ENCODE peak calls at places on chromosomes 7 and 10, in eight cellular contexts. One of them, this sample, is unnamed.

GRCh38 chr7:149622444-149623210 is 125.0 kb upstream of the ZNF746 start:
- DNase-seq in stimulated activated CD8-positive, alpha-beta memory T cell treated with anti-CD3 and anti-CD28 coated beads, Interleukin-12 subunit alpha, Interleukin-12 subunit beta, amount 100 ng/mL, for 4 hours: no peak
- DNase-seq in HuH-7: no peak
- DNase-seq in fibroblast of the conjunctiva: no peak
- DNase-seq in activated CD8-positive, alpha-beta T cell treated with anti-CD3 and anti-CD28 coated beads for 36 hours: no peak
- DNase-seq in HT1080: no peak
- DNase-seq in IMR-90: no peak
- DNase-seq in aorta: no peak
- DNase-seq in this sample: no peak

GRCh38 chr10:88555190-88555894 is 27.8 kb downstream of the RNLS start:
- DNase-seq in stimulated activated CD8-positive, alpha-beta memory T cell treated with anti-CD3 and anti-CD28 coated beads, Interleukin-12 subunit alpha, Interleukin-12 subunit beta, amount 100 ng/mL, for 4 hours: no peak
- DNase-seq in HuH-7: no peak
- DNase-seq in fibroblast of the conjunctiva: no peak
- DNase-seq in activated CD8-positive, alpha-beta T cell treated with anti-CD3 and anti-CD28 coated beads for 36 hours: no peak
- DNase-seq in HT1080: no peak
- DNase-seq in IMR-90: no peak
- DNase-seq in aorta: no peak
- DNase-seq in this sample: no peak

GRCh38 chr10:85645097-85645496 is 721.5 kb downstream of the GRID1 start:
- DNase-seq in stimulated activated CD8-positive, alpha-beta memory T cell treated with anti-CD3 and anti-CD28 coated beads, Interleukin-12 subunit alpha, Interleukin-12 subunit beta, amount 100 ng/mL, for 4 hours: no peak
- DNase-seq in HuH-7: no peak
- DNase-seq in fibroblast of the conjunctiva: no peak
- DNase-seq in activated CD8-positive, alpha-beta T cell treated with anti-CD3 and anti-CD28 coated beads for 36 hours: no peak
- DNase-seq in HT1080: peak; percentile 29
- DNase-seq in IMR-90: no peak
- DNase-seq in aorta: no peak
- DNase-seq in this sample: no peak

GRCh38 chr10:2928219-2928840 is 139.0 kb upstream of the PFKP start:
- DNase-seq in stimulated activated CD8-positive, alpha-beta memory T cell treated with anti-CD3 and anti-CD28 coated beads, Interleukin-12 subunit alpha, Interleukin-12 subunit beta, amount 100 ng/mL, for 4 hours: no peak
- DNase-seq in HuH-7: peak; percentile 86
- DNase-seq in fibroblast of the conjunctiva: peak; percentile 24
- DNase-seq in activated CD8-positive, alpha-beta T cell treated with anti-CD3 and anti-CD28 coated beads for 36 hours: peak; percentile 86
- DNase-seq in HT1080: peak; percentile 53
- DNase-seq in IMR-90: peak; percentile 64
- DNase-seq in aorta: peak; percentile 72
- DNase-seq in this sample: peak; percentile 78

GRCh38 chr7:139703468-139704307 is 74.1 kb downstream of the HIPK2 start:
- DNase-seq in stimulated activated CD8-positive, alpha-beta memory T cell treated with anti-CD3 and anti-CD28 coated beads, Interleukin-12 subunit alpha, Interleukin-12 subunit beta, amount 100 ng/mL, for 4 hours: no peak
- DNase-seq in HuH-7: no peak
- DNase-seq in fibroblast of the conjunctiva: no peak
- DNase-seq in activated CD8-positive, alpha-beta T cell treated with anti-CD3 and anti-CD28 coated beads for 36 hours: no peak
- DNase-seq in HT1080: no peak
- DNase-seq in IMR-90: no peak
- DNase-seq in aorta: no peak
- DNase-seq in this sample: no peak

GRCh38 chr10:73501651-73502050 is 5.8 kb upstream of the PPP3CB start:
- DNase-seq in stimulated activated CD8-positive, alpha-beta memory T cell treated with anti-CD3 and anti-CD28 coated beads, Interleukin-12 subunit alpha, Interleukin-12 subunit beta, amount 100 ng/mL, for 4 hours: no peak
- DNase-seq in HuH-7: no peak
- DNase-seq in fibroblast of the conjunctiva: no peak
- DNase-seq in activated CD8-positive, alpha-beta T cell treated with anti-CD3 and anti-CD28 coated beads for 36 hours: no peak
- DNase-seq in HT1080: no peak
- DNase-seq in IMR-90: peak; percentile 20
- DNase-seq in aorta: no peak
- DNase-seq in this sample: no peak

GRCh38 chr7:112782498-112782897 is 7.7 kb downstream of the TMEM168 start:
- DNase-seq in stimulated activated CD8-positive, alpha-beta memory T cell treated with anti-CD3 and anti-CD28 coated beads, Interleukin-12 subunit alpha, Interleukin-12 subunit beta, amount 100 ng/mL, for 4 hours: no peak
- DNase-seq in HuH-7: no peak
- DNase-seq in fibroblast of the conjunctiva: no peak
- DNase-seq in activated CD8-positive, alpha-beta T cell treated with anti-CD3 and anti-CD28 coated beads for 36 hours: peak; percentile 7
- DNase-seq in HT1080: no peak
- DNase-seq in IMR-90: no peak
- DNase-seq in aorta: no peak
- DNase-seq in this sample: no peak

GRCh38 chr10:114188876-114189275 is 9.7 kb downstream of the TDRD1 start:
- DNase-seq in stimulated activated CD8-positive, alpha-beta memory T cell treated with anti-CD3 and anti-CD28 coated beads, Interleukin-12 subunit alpha, Interleukin-12 subunit beta, amount 100 ng/mL, for 4 hours: no peak
- DNase-seq in HuH-7: no peak
- DNase-seq in fibroblast of the conjunctiva: no peak
- DNase-seq in activated CD8-positive, alpha-beta T cell treated with anti-CD3 and anti-CD28 coated beads for 36 hours: no peak
- DNase-seq in HT1080: no peak
- DNase-seq in IMR-90: no peak
- DNase-seq in aorta: no peak
- DNase-seq in this sample: no peak

GRCh38 chr10:99654791-99655190 is 4.5 kb upstream of the ENTPD7 start:
- DNase-seq in stimulated activated CD8-positive, alpha-beta memory T cell treated with anti-CD3 and anti-CD28 coated beads, Interleukin-12 subunit alpha, Interleukin-12 subunit beta, amount 100 ng/mL, for 4 hours: no peak
- DNase-seq in HuH-7: no peak
- DNase-seq in fibroblast of the conjunctiva: no peak
- DNase-seq in activated CD8-positive, alpha-beta T cell treated with anti-CD3 and anti-CD28 coated beads for 36 hours: no peak
- DNase-seq in HT1080: no peak
- DNase-seq in IMR-90: no peak
- DNase-seq in aorta: no peak
- DNase-seq in this sample: no peak

GRCh38 chr7:25405736-25406135 is 177.4 kb upstream of the NPVF start:
- DNase-seq in stimulated activated CD8-positive, alpha-beta memory T cell treated with anti-CD3 and anti-CD28 coated beads, Interleukin-12 subunit alpha, Interleukin-12 subunit beta, amount 100 ng/mL, for 4 hours: no peak
- DNase-seq in HuH-7: no peak
- DNase-seq in fibroblast of the conjunctiva: no peak
- DNase-seq in activated CD8-positive, alpha-beta T cell treated with anti-CD3 and anti-CD28 coated beads for 36 hours: no peak
- DNase-seq in HT1080: no peak
- DNase-seq in IMR-90: no peak
- DNase-seq in aorta: no peak
- DNase-seq in this sample: no peak

GRCh38 chr7:32093415-32094408 is 23.5 kb upstream of the PDE1C start:
- DNase-seq in stimulated activated CD8-positive, alpha-beta memory T cell treated with anti-CD3 and anti-CD28 coated beads, Interleukin-12 subunit alpha, Interleukin-12 subunit beta, amount 100 ng/mL, for 4 hours: no peak
- DNase-seq in HuH-7: no peak
- DNase-seq in fibroblast of the conjunctiva: peak; percentile 14
- DNase-seq in activated CD8-positive, alpha-beta T cell treated with anti-CD3 and anti-CD28 coated beads for 36 hours: no peak
- DNase-seq in HT1080: peak; percentile 84
- DNase-seq in IMR-90: peak; percentile 82
- DNase-seq in aorta: peak; percentile 74
- DNase-seq in this sample: no peak

GRCh38 chr7:157693521-157694388 is 357.0 kb downstream of the DNAJB6 start:
- DNase-seq in stimulated activated CD8-positive, alpha-beta memory T cell treated with anti-CD3 and anti-CD28 coated beads, Interleukin-12 subunit alpha, Interleukin-12 subunit beta, amount 100 ng/mL, for 4 hours: no peak
- DNase-seq in HuH-7: no peak
- DNase-seq in fibroblast of the conjunctiva: no peak
- DNase-seq in activated CD8-positive, alpha-beta T cell treated with anti-CD3 and anti-CD28 coated beads for 36 hours: no peak
- DNase-seq in HT1080: no peak
- DNase-seq in IMR-90: no peak
- DNase-seq in aorta: no peak
- DNase-seq in this sample: no peak

GRCh38 chr7:49805686-49806085 is 32.2 kb downstream of the VWC2 start:
- DNase-seq in stimulated activated CD8-positive, alpha-beta memory T cell treated with anti-CD3 and anti-CD28 coated beads, Interleukin-12 subunit alpha, Interleukin-12 subunit beta, amount 100 ng/mL, for 4 hours: no peak
- DNase-seq in HuH-7: no peak
- DNase-seq in fibroblast of the conjunctiva: no peak
- DNase-seq in activated CD8-positive, alpha-beta T cell treated with anti-CD3 and anti-CD28 coated beads for 36 hours: no peak
- DNase-seq in HT1080: no peak
- DNase-seq in IMR-90: no peak
- DNase-seq in aorta: no peak
- DNase-seq in this sample: no peak

GRCh38 chr7:27182861-27183681 is 2.0 kb downstream of the HOXA11 start:
- DNase-seq in stimulated activated CD8-positive, alpha-beta memory T cell treated with anti-CD3 and anti-CD28 coated beads, Interleukin-12 subunit alpha, Interleukin-12 subunit beta, amount 100 ng/mL, for 4 hours: no peak
- DNase-seq in HuH-7: no peak
- DNase-seq in fibroblast of the conjunctiva: no peak
- DNase-seq in activated CD8-positive, alpha-beta T cell treated with anti-CD3 and anti-CD28 coated beads for 36 hours: no peak
- DNase-seq in HT1080: no peak
- DNase-seq in IMR-90: no peak
- DNase-seq in aorta: no peak
- DNase-seq in this sample: no peak

GRCh38 chr10:110305767-110306451 is 1.2 kb upstream of the SMNDC1 start:
- DNase-seq in stimulated activated CD8-positive, alpha-beta memory T cell treated with anti-CD3 and anti-CD28 coated beads, Interleukin-12 subunit alpha, Interleukin-12 subunit beta, amount 100 ng/mL, for 4 hours: peak; percentile 13
- DNase-seq in HuH-7: peak; percentile 50
- DNase-seq in fibroblast of the conjunctiva: peak; percentile 83
- DNase-seq in activated CD8-positive, alpha-beta T cell treated with anti-CD3 and anti-CD28 coated beads for 36 hours: peak; percentile 73
- DNase-seq in HT1080: peak; percentile 92
- DNase-seq in IMR-90: peak; percentile 95
- DNase-seq in aorta: no peak
- DNase-seq in this sample: peak; percentile 56

GRCh38 chr10:120586471-120586872 is 129.4 kb downstream of the PLPP4 start:
- DNase-seq in stimulated activated CD8-positive, alpha-beta memory T cell treated with anti-CD3 and anti-CD28 coated beads, Interleukin-12 subunit alpha, Interleukin-12 subunit beta, amount 100 ng/mL, for 4 hours: no peak
- DNase-seq in HuH-7: no peak
- DNase-seq in fibroblast of the conjunctiva: no peak
- DNase-seq in activated CD8-positive, alpha-beta T cell treated with anti-CD3 and anti-CD28 coated beads for 36 hours: no peak
- DNase-seq in HT1080: peak; percentile 86
- DNase-seq in IMR-90: no peak
- DNase-seq in aorta: no peak
- DNase-seq in this sample: no peak

GRCh38 chr10:75977146-75977545 is 545.7 kb downstream of the LRMDA start:
- DNase-seq in stimulated activated CD8-positive, alpha-beta memory T cell treated with anti-CD3 and anti-CD28 coated beads, Interleukin-12 subunit alpha, Interleukin-12 subunit beta, amount 100 ng/mL, for 4 hours: no peak
- DNase-seq in HuH-7: no peak
- DNase-seq in fibroblast of the conjunctiva: no peak
- DNase-seq in activated CD8-positive, alpha-beta T cell treated with anti-CD3 and anti-CD28 coated beads for 36 hours: no peak
- DNase-seq in HT1080: no peak
- DNase-seq in IMR-90: no peak
- DNase-seq in aorta: no peak
- DNase-seq in this sample: no peak

GRCh38 chr10:31315453-31315852 is 3.6 kb upstream of the ZEB1 start:
- DNase-seq in stimulated activated CD8-positive, alpha-beta memory T cell treated with anti-CD3 and anti-CD28 coated beads, Interleukin-12 subunit alpha, Interleukin-12 subunit beta, amount 100 ng/mL, for 4 hours: no peak
- DNase-seq in HuH-7: no peak
- DNase-seq in fibroblast of the conjunctiva: no peak
- DNase-seq in activated CD8-positive, alpha-beta T cell treated with anti-CD3 and anti-CD28 coated beads for 36 hours: no peak
- DNase-seq in HT1080: peak; percentile 87
- DNase-seq in IMR-90: peak; percentile 82
- DNase-seq in aorta: no peak
- DNase-seq in this sample: no peak

GRCh38 chr7:87627634-87627994 is 584 bp upstream of the RUNDC3B start:
- DNase-seq in stimulated activated CD8-positive, alpha-beta memory T cell treated with anti-CD3 and anti-CD28 coated beads, Interleukin-12 subunit alpha, Interleukin-12 subunit beta, amount 100 ng/mL, for 4 hours: no peak
- DNase-seq in HuH-7: peak; percentile 14
- DNase-seq in fibroblast of the conjunctiva: no peak
- DNase-seq in activated CD8-positive, alpha-beta T cell treated with anti-CD3 and anti-CD28 coated beads for 36 hours: no peak
- DNase-seq in HT1080: no peak
- DNase-seq in IMR-90: no peak
- DNase-seq in aorta: peak; percentile 47
- DNase-seq in this sample: no peak

GRCh38 chr10:108427081-108427480 is 1262.6 kb upstream of the SORCS1 start:
- DNase-seq in stimulated activated CD8-positive, alpha-beta memory T cell treated with anti-CD3 and anti-CD28 coated beads, Interleukin-12 subunit alpha, Interleukin-12 subunit beta, amount 100 ng/mL, for 4 hours: no peak
- DNase-seq in HuH-7: no peak
- DNase-seq in fibroblast of the conjunctiva: no peak
- DNase-seq in activated CD8-positive, alpha-beta T cell treated with anti-CD3 and anti-CD28 coated beads for 36 hours: no peak
- DNase-seq in HT1080: no peak
- DNase-seq in IMR-90: no peak
- DNase-seq in aorta: no peak
- DNase-seq in this sample: no peak

GRCh38 chr7:70776627-70777101 is 355.3 kb upstream of the GALNT17 start:
- DNase-seq in stimulated activated CD8-positive, alpha-beta memory T cell treated with anti-CD3 and anti-CD28 coated beads, Interleukin-12 subunit alpha, Interleukin-12 subunit beta, amount 100 ng/mL, for 4 hours: no peak
- DNase-seq in HuH-7: no peak
- DNase-seq in fibroblast of the conjunctiva: no peak
- DNase-seq in activated CD8-positive, alpha-beta T cell treated with anti-CD3 and anti-CD28 coated beads for 36 hours: peak; percentile 37
- DNase-seq in HT1080: peak; percentile 28
- DNase-seq in IMR-90: peak; percentile 21
- DNase-seq in aorta: no peak
- DNase-seq in this sample: no peak

GRCh38 chr10:97069576-97070362 is 116.0 kb downstream of the SLIT1 start:
- DNase-seq in stimulated activated CD8-positive, alpha-beta memory T cell treated with anti-CD3 and anti-CD28 coated beads, Interleukin-12 subunit alpha, Interleukin-12 subunit beta, amount 100 ng/mL, for 4 hours: no peak
- DNase-seq in HuH-7: no peak
- DNase-seq in fibroblast of the conjunctiva: peak; percentile 20
- DNase-seq in activated CD8-positive, alpha-beta T cell treated with anti-CD3 and anti-CD28 coated beads for 36 hours: peak; percentile 55
- DNase-seq in HT1080: peak; percentile 59
- DNase-seq in IMR-90: no peak
- DNase-seq in aorta: no peak
- DNase-seq in this sample: no peak

This sample was measured in stimulated activated naive B cell treated with anti-CD40 and anti-IgM and Interleukin-4, amounts not matched to agents 10 μg/mL and 1 μg/mL and 100 μg/mL, for 72 hours.